ENCODE peak calls at places on chromosomes 7 and 10, in five cellular contexts. K is neural progenitor cell, Q is adrenal gland, A is ascending aorta, F is GM23248. L is an unnamed sample. For H3K9me3, the result is how much of the 10 kb centered on the place peaks cover.

GRCh38 chr10:47058961-47059391 is 147.7 kb downstream of the PTPN20 start:
- DNase-seq in K (no peak), Q (no peak), A (no peak), F (peak), L (no peak)

GRCh38 chr7:112938895-112939588 is 147.6 kb downstream of the GPR85 start:
- DNase-seq in K (peak), Q (peak), A (no peak), F (peak), L (peak)

GRCh38 chr7:158247758-158248487 is 339.7 kb downstream of the PTPRN2 start:
- DNase-seq in K (no peak), Q (no peak), A (no peak), F (no peak), L (no peak)

GRCh38 chr10:117130862-117131389 is 7.1 kb downstream of the VAX1 start:
- DNase-seq in K (no peak), Q (no peak), A (no peak), F (no peak), L (no peak)

GRCh38 chr7:33982425-33982786 is 77.1 kb downstream of the BMPER start:
- DNase-seq in K (peak), Q (no peak), A (no peak), F (peak), L (no peak)

GRCh38 chr7:115410427-115410805 is 488.5 kb downstream of the MDFIC start:
- DNase-seq in K (no peak), Q (no peak), A (no peak), F (no peak), L (no peak)

GRCh38 chr10:28946479-28946878 is 269.2 kb downstream of the BAMBI start:
- DNase-seq in K (no peak), Q (no peak), A (no peak), F (peak), L (no peak)

GRCh38 chr7:28433039-28433438 is 20.7 kb downstream of the CREB5 start:
- DNase-seq in K (no peak), Q (no peak), A (no peak), F (no peak), L (no peak)

GRCh38 chr7:129989466-129989865 is 36.7 kb upstream of the UBE2H start:
- DNase-seq in K (no peak), Q (no peak), A (no peak), F (no peak), L (no peak)

GRCh38 chr7:155738652-155739537 is 73.4 kb downstream of the SHH start:
- DNase-seq in K (peak), Q (peak), A (no peak), F (peak), L (peak)

GRCh38 chr10:5708356-5708755 is 23.7 kb downstream of the TASOR2 start:
- DNase-seq in K (no peak), Q (no peak), A (no peak), F (no peak), L (no peak)

GRCh38 chr10:5709865-5710264 is 25.2 kb downstream of the TASOR2 start:
- DNase-seq in K (no peak), Q (no peak), A (no peak), F (no peak), L (no peak)

GRCh38 chr10:5710854-5711253 is 26.2 kb downstream of the TASOR2 start:
- DNase-seq in K (no peak), Q (no peak), A (no peak), F (peak), L (no peak)

DNA sequence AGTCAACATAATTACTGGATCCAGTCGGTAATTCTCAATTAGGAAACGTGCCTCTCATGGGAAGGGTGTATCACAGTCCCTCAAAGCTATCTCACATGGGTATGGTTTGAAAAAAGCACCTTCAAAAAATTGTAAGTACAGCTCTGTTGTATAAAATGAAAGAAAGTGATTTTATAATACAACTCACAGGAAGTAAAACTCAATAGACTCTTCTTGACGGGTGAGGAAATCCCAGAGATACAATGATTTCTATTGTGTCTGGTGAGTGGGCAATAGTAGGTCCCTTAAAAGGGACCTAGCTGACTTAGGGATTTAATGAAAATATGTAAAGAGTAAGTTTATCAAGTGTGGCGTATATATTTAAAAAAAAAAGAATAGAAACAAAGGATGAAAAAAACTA is 27.0 kb downstream of the TASOR2 start:
- DNase-seq in K (no peak), Q (no peak), A (no peak), F (no peak), L (no peak)
- H3K4me3 ChIP-seq in K (no peak), Q (peak), A (no peak), F (no peak), L (no peak)

DNA sequence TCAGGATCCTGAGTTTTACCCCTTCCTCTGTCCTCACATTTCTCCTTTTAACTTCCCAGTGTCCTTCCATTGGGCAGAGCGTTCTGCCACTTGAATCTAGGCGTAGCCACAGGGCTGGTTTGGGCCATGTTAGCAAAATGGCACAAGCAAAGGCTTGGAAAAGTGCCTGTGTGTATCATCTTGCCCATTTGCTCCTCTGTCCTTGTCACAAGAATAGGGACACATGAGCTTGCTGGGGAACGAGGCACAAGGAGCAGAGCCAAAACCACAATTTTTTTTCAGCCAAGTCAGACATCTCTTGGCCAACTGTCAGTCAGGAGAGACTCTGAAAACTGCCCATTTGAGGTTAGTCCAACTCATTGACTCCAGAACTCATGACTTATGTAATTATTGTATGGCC is 285.2 kb downstream of the ZNF248 start:
- DNase-seq in K (no peak), Q (peak), A (no peak), F (no peak), L (no peak)
- H3K9me3 ChIP-seq in K (under half), Q (under half), A (under half), F (under half), L (under half)

GRCh38 chr7:150503155-150503554 is 11.5 kb upstream of the GIMAP7 start:
- DNase-seq in K (no peak), Q (no peak), A (no peak), F (no peak), L (no peak)

GRCh38 chr7:150502519-150502918 is 12.2 kb upstream of the GIMAP7 start:
- DNase-seq in K (no peak), Q (no peak), A (no peak), F (no peak), L (no peak)

GRCh38 chr7:150503581-150503980 is 11.1 kb upstream of the GIMAP7 start:
- DNase-seq in K (no peak), Q (no peak), A (no peak), F (no peak), L (no peak)

GRCh38 chr7:150511039-150511438 is 3.6 kb upstream of the GIMAP7 start:
- DNase-seq in K (no peak), Q (no peak), A (no peak), F (no peak), L (no peak)

DNA sequence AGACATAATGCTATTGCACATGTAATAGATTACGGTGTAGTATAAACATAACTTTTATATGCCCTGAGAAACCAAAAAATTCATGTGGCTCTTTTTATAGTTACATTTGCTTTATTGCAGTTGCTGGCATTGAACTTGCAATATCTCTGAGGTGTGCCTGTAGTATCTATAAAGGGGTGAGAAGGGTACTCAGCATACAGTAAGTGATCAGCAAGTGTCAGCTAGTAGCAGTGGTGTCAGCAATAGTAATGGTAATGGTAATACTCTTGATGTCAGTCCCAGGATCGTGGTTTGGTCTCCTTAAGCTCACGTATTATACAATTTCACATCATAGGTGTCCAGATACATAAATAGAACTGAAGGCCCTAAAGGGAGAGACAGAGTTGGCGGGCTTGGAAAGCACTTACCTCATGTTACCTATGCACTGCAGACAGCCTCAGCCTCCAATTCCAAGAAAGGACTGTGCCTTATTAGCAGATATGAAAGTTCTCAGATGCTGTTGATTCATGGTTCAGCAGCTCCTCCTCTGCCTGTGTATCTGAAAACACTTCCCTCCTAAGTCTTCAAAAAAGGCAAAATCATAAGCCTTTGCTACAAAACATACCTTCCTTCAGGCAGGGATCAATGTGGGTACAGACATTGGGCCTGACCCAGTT is 6.6 kb upstream of the GIMAP7 start:
- DNase-seq in K (no peak), Q (no peak), A (no peak), F (no peak), L (no peak)
- H3K4me3 ChIP-seq in K (no peak), Q (no peak), A (no peak), F (no peak), L (no peak)

GRCh38 chr10:1673568-1674345 is 63.6 kb downstream of the ADARB2 start:
- DNase-seq in K (no peak), Q (no peak), A (no peak), F (no peak), L (no peak)
- H3K9me3 ChIP-seq in K (under half), Q (under half), A (under half), F (under half), L (under half)

GRCh38 chr7:92631067-92631829 is 41.1 kb upstream of the FAM133B start:
- DNase-seq in K (no peak), Q (no peak), A (no peak), F (no peak), L (no peak)
- H3K4me3 ChIP-seq in K (no peak), Q (no peak), A (no peak), F (no peak), L (no peak)

GRCh38 chr7:57220746-57221145 is 88.5 kb upstream of the ZNF479 start:
- DNase-seq in K (no peak), Q (no peak), A (no peak), F (no peak), L (no peak)
- H3K9me3 ChIP-seq in K (under half), Q (under half), A (under half), F (under half), L (under half)

GRCh38 chr7:21971780-21972396 is 26.2 kb upstream of the CDCA7L start:
- DNase-seq in K (no peak), Q (no peak), A (no peak), F (no peak), L (no peak)

GRCh38 chr7:21969822-21970221 is 24.1 kb upstream of the CDCA7L start:
- DNase-seq in K (no peak), Q (no peak), A (no peak), F (no peak), L (no peak)

GRCh38 chr7:21967500-21968099 is 21.9 kb upstream of the CDCA7L start:
- DNase-seq in K (no peak), Q (no peak), A (no peak), F (no peak), L (no peak)

DNA sequence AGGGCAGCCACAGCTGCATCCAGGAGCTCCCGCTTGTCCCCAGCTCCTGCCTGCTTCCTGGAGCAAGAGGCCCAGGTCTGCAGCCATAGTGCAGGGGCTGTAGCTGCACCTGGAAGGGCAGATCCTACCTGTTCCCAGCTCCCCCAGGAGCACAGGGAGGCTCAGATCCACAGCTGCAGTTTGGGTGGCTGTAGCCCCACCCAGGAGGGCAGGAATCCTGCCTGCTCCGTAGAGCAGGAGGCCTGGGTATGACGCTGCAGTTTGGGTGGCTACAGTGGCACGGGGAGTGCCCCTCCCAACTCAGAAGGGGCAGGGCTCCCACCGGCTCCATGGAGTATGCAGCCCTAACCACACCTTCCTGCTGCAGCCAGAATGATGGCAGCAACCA is 26.7 kb upstream of the CDCA7L start:
- DNase-seq in K (no peak), Q (no peak), A (no peak), F (no peak), L (no peak)
- H3K4me3 ChIP-seq in K (no peak), Q (no peak), A (no peak), F (no peak), L (no peak)

GRCh38 chr10:37710831-37711616 is 146.4 kb downstream of the ZNF248 start:
- DNase-seq in K (no peak), Q (peak), A (no peak), F (peak), L (no peak)

GRCh38 chr10:37703833-37704382 is 153.5 kb downstream of the ZNF248 start:
- DNase-seq in K (no peak), Q (no peak), A (no peak), F (no peak), L (no peak)

GRCh38 chr10:37704566-37704965 is 152.8 kb downstream of the ZNF248 start:
- DNase-seq in K (no peak), Q (no peak), A (no peak), F (no peak), L (no peak)

GRCh38 chr10:37711617-37712488 is 145.6 kb downstream of the ZNF248 start:
- DNase-seq in K (no peak), Q (peak), A (no peak), F (no peak), L (no peak)

DNA sequence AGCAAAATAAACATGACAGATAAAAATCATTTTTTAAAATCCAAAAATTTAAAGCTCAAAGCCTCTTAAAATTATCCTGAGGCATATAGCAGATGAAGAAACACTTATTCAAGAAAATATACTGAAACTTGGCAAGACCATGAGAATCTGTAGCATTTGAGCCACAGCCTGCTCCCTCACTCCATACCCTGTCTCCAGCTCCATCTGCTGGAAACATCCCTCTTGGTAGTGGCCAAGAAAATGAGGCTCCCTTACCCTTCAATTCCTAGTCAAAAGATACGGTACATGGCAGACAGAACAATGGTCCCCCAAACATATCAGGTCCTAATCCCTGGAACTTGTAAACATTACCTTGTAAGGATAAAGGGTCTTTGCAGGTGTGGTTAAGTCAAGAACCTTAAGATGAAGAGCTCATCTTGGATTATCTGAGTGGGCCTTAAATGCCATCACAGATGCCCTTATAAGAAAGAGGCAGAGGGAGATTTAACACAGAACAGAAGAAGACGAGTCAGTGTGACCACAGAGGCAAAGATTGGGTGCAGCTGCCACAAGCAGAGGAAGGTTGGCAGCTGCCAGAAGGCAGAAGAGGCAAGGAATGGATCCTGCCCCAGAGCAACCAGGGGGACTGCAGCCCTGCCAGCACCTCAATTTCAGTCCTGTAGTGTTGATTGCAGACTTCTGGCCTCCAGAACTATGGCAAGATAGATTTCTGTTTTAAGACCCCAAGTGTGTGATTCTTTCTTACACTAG is 149.4 kb downstream of the ZNF248 start:
- DNase-seq in K (no peak), Q (no peak), A (no peak), F (no peak), L (no peak)
- H3K9me3 ChIP-seq in K (under half), Q (under half), A (under half), F (under half), L (under half)

L was measured in BE2C.